ENCODE peak calls at places on chromosomes 2 and 18, in eight cellular contexts. One of them, this sample, is unnamed.

GRCh38 chr2:216636570-216637450 is 3.6 kb downstream of the IGFBP2 start:
- DNase-seq in epithelial cell of proximal tubule: no peak
- DNase-seq in heart left ventricle: no peak
- DNase-seq in endodermal cell: peak
- DNase-seq in uterus: no peak
- DNase-seq in dorsolateral prefrontal cortex: no peak
- DNase-seq in tibial artery: peak
- DNase-seq in hepatocyte: peak
- DNase-seq in this sample: peak

GRCh38 chr18:39561136-39561535 is 1995.5 kb upstream of the CELF4 start:
- DNase-seq in epithelial cell of proximal tubule: no peak
- DNase-seq in uterus: no peak
- DNase-seq in tibial artery: no peak
- DNase-seq in hepatocyte: no peak
- DNase-seq in endodermal cell: no peak
- DNase-seq in heart left ventricle: no peak
- DNase-seq in dorsolateral prefrontal cortex: no peak
- DNase-seq in this sample: no peak

GRCh38 chr2:8361930-8362329 is 319.9 kb upstream of the ID2 start:
- DNase-seq in uterus: no peak
- DNase-seq in dorsolateral prefrontal cortex: no peak
- DNase-seq in epithelial cell of proximal tubule: no peak
- DNase-seq in tibial artery: no peak
- DNase-seq in endodermal cell: no peak
- DNase-seq in heart left ventricle: no peak
- DNase-seq in hepatocyte: no peak
- DNase-seq in this sample: no peak

GRCh38 chr2:219010873-219011272 is 17.7 kb upstream of the CRYBA2 start:
- DNase-seq in uterus: no peak
- DNase-seq in tibial artery: no peak
- DNase-seq in dorsolateral prefrontal cortex: no peak
- DNase-seq in heart left ventricle: no peak
- DNase-seq in hepatocyte: no peak
- DNase-seq in epithelial cell of proximal tubule: no peak
- DNase-seq in endodermal cell: no peak
- DNase-seq in this sample: no peak

GRCh38 chr18:5975111-5975622 is 79.8 kb upstream of the TMEM200C start:
- DNase-seq in dorsolateral prefrontal cortex: no peak
- DNase-seq in heart left ventricle: no peak
- DNase-seq in tibial artery: no peak
- DNase-seq in epithelial cell of proximal tubule: peak
- DNase-seq in uterus: no peak
- DNase-seq in endodermal cell: peak
- DNase-seq in hepatocyte: no peak
- DNase-seq in this sample: no peak

GRCh38 chr2:27873091-27873490 is 17.1 kb downstream of the RBKS start:
- DNase-seq in hepatocyte: no peak
- DNase-seq in epithelial cell of proximal tubule: no peak
- DNase-seq in uterus: no peak
- DNase-seq in endodermal cell: no peak
- DNase-seq in dorsolateral prefrontal cortex: no peak
- DNase-seq in tibial artery: no peak
- DNase-seq in heart left ventricle: no peak
- DNase-seq in this sample: no peak

GRCh38 chr2:176427549-176427948 is 158.3 kb downstream of the MTX2 start:
- DNase-seq in dorsolateral prefrontal cortex: no peak
- DNase-seq in endodermal cell: no peak
- DNase-seq in heart left ventricle: no peak
- DNase-seq in uterus: no peak
- DNase-seq in hepatocyte: no peak
- DNase-seq in tibial artery: no peak
- DNase-seq in epithelial cell of proximal tubule: no peak
- DNase-seq in this sample: no peak

GRCh38 chr18:33664528-33664927 is 86.5 kb downstream of the ASXL3 start:
- DNase-seq in hepatocyte: no peak
- DNase-seq in heart left ventricle: no peak
- DNase-seq in endodermal cell: no peak
- DNase-seq in tibial artery: no peak
- DNase-seq in epithelial cell of proximal tubule: no peak
- DNase-seq in uterus: no peak
- DNase-seq in dorsolateral prefrontal cortex: no peak
- DNase-seq in this sample: no peak

GRCh38 chr18:42882146-42882545 is 233.3 kb downstream of the RIT2 start:
- DNase-seq in epithelial cell of proximal tubule: no peak
- DNase-seq in tibial artery: no peak
- DNase-seq in uterus: no peak
- DNase-seq in hepatocyte: no peak
- DNase-seq in endodermal cell: no peak
- DNase-seq in heart left ventricle: no peak
- DNase-seq in dorsolateral prefrontal cortex: no peak
- DNase-seq in this sample: no peak

GRCh38 chr2:229901819-229902218 is 20.0 kb downstream of the TRIP12 start:
- DNase-seq in uterus: no peak
- DNase-seq in epithelial cell of proximal tubule: peak
- DNase-seq in dorsolateral prefrontal cortex: no peak
- DNase-seq in hepatocyte: no peak
- DNase-seq in tibial artery: no peak
- DNase-seq in endodermal cell: no peak
- DNase-seq in heart left ventricle: no peak
- DNase-seq in this sample: peak

GRCh38 chr2:150350500-150350899 is 137.0 kb downstream of the RND3 start:
- DNase-seq in uterus: no peak
- DNase-seq in epithelial cell of proximal tubule: no peak
- DNase-seq in heart left ventricle: no peak
- DNase-seq in dorsolateral prefrontal cortex: no peak
- DNase-seq in hepatocyte: no peak
- DNase-seq in endodermal cell: no peak
- DNase-seq in tibial artery: no peak
- DNase-seq in this sample: no peak

GRCh38 chr18:76983613-76984051 is 149.0 kb downstream of the MBP start:
- DNase-seq in tibial artery: no peak
- DNase-seq in uterus: no peak
- DNase-seq in heart left ventricle: no peak
- DNase-seq in epithelial cell of proximal tubule: no peak
- DNase-seq in dorsolateral prefrontal cortex: no peak
- DNase-seq in hepatocyte: no peak
- DNase-seq in endodermal cell: no peak
- DNase-seq in this sample: no peak

GRCh38 chr2:201403904-201404303 is 46.8 kb upstream of the FLACC1 start:
- DNase-seq in epithelial cell of proximal tubule: no peak
- DNase-seq in tibial artery: no peak
- DNase-seq in endodermal cell: no peak
- DNase-seq in hepatocyte: no peak
- DNase-seq in dorsolateral prefrontal cortex: no peak
- DNase-seq in heart left ventricle: no peak
- DNase-seq in uterus: no peak
- DNase-seq in this sample: no peak

GRCh38 chr18:56001576-56001975 is 413.6 kb upstream of the TCF4 start:
- DNase-seq in uterus: no peak
- DNase-seq in tibial artery: no peak
- DNase-seq in hepatocyte: no peak
- DNase-seq in heart left ventricle: no peak
- DNase-seq in endodermal cell: no peak
- DNase-seq in dorsolateral prefrontal cortex: no peak
- DNase-seq in epithelial cell of proximal tubule: no peak
- DNase-seq in this sample: peak

GRCh38 chr18:54880706-54881105 is 52.4 kb downstream of the RAB27B start:
- DNase-seq in dorsolateral prefrontal cortex: no peak
- DNase-seq in uterus: no peak
- DNase-seq in epithelial cell of proximal tubule: no peak
- DNase-seq in tibial artery: no peak
- DNase-seq in hepatocyte: peak
- DNase-seq in endodermal cell: peak
- DNase-seq in heart left ventricle: no peak
- DNase-seq in this sample: peak

GRCh38 chr2:135615404-135615803 is 84.1 kb downstream of the R3HDM1 start:
- DNase-seq in dorsolateral prefrontal cortex: no peak
- DNase-seq in uterus: no peak
- DNase-seq in hepatocyte: no peak
- DNase-seq in tibial artery: no peak
- DNase-seq in heart left ventricle: no peak
- DNase-seq in endodermal cell: no peak
- DNase-seq in epithelial cell of proximal tubule: peak
- DNase-seq in this sample: no peak

GRCh38 chr2:39494784-39495251 is 57.7 kb upstream of the MAP4K3 start:
- DNase-seq in dorsolateral prefrontal cortex: peak
- DNase-seq in heart left ventricle: no peak
- DNase-seq in tibial artery: no peak
- DNase-seq in hepatocyte: peak
- DNase-seq in uterus: peak
- DNase-seq in epithelial cell of proximal tubule: peak
- DNase-seq in endodermal cell: peak
- DNase-seq in this sample: peak

GRCh38 chr18:8910186-8910585 is 192.3 kb upstream of the NDUFV2 start:
- DNase-seq in endodermal cell: no peak
- DNase-seq in uterus: no peak
- DNase-seq in tibial artery: no peak
- DNase-seq in epithelial cell of proximal tubule: no peak
- DNase-seq in dorsolateral prefrontal cortex: no peak
- DNase-seq in hepatocyte: no peak
- DNase-seq in heart left ventricle: no peak
- DNase-seq in this sample: no peak
- TF ChIP-seq CTCF in endodermal cell: no peak
- TF ChIP-seq CTCF in uterus: no peak
- TF ChIP-seq CTCF in tibial artery: no peak
- TF ChIP-seq CTCF in epithelial cell of proximal tubule: no peak
- TF ChIP-seq CTCF in dorsolateral prefrontal cortex: no peak
- TF ChIP-seq CTCF in hepatocyte: no peak
- TF ChIP-seq CTCF in heart left ventricle: no peak
- TF ChIP-seq CTCF in this sample: no peak

GRCh38 chr2:70104231-70105111 is 17.2 kb downstream of the PCBP1 start:
- DNase-seq in uterus: peak
- DNase-seq in endodermal cell: peak
- DNase-seq in tibial artery: peak
- DNase-seq in hepatocyte: peak
- DNase-seq in dorsolateral prefrontal cortex: no peak
- DNase-seq in heart left ventricle: peak
- DNase-seq in epithelial cell of proximal tubule: no peak
- DNase-seq in this sample: peak

GRCh38 chr2:70099270-70099669 is 12.0 kb downstream of the PCBP1 start:
- DNase-seq in hepatocyte: no peak
- DNase-seq in dorsolateral prefrontal cortex: no peak
- DNase-seq in endodermal cell: no peak
- DNase-seq in tibial artery: no peak
- DNase-seq in epithelial cell of proximal tubule: no peak
- DNase-seq in uterus: peak
- DNase-seq in heart left ventricle: no peak
- DNase-seq in this sample: no peak

GRCh38 chr2:70098032-70098431 is 10.8 kb downstream of the PCBP1 start:
- DNase-seq in epithelial cell of proximal tubule: no peak
- DNase-seq in tibial artery: no peak
- DNase-seq in heart left ventricle: no peak
- DNase-seq in endodermal cell: no peak
- DNase-seq in uterus: no peak
- DNase-seq in hepatocyte: no peak
- DNase-seq in dorsolateral prefrontal cortex: no peak
- DNase-seq in this sample: no peak

GRCh38 chr2:70101174-70101573 is 13.9 kb downstream of the PCBP1 start:
- DNase-seq in heart left ventricle: no peak
- DNase-seq in uterus: no peak
- DNase-seq in tibial artery: peak
- DNase-seq in dorsolateral prefrontal cortex: no peak
- DNase-seq in endodermal cell: no peak
- DNase-seq in epithelial cell of proximal tubule: no peak
- DNase-seq in hepatocyte: no peak
- DNase-seq in this sample: no peak

GRCh38 chr2:70103531-70104061 is 16.3 kb downstream of the PCBP1 start:
- DNase-seq in endodermal cell: no peak
- DNase-seq in dorsolateral prefrontal cortex: no peak
- DNase-seq in tibial artery: peak
- DNase-seq in uterus: no peak
- DNase-seq in epithelial cell of proximal tubule: no peak
- DNase-seq in heart left ventricle: peak
- DNase-seq in hepatocyte: no peak
- DNase-seq in this sample: no peak
- TF ChIP-seq CTCF in endodermal cell: peak
- TF ChIP-seq CTCF in dorsolateral prefrontal cortex: no peak
- TF ChIP-seq CTCF in tibial artery: no peak
- TF ChIP-seq CTCF in uterus: no peak
- TF ChIP-seq CTCF in epithelial cell of proximal tubule: no peak
- TF ChIP-seq CTCF in heart left ventricle: no peak
- TF ChIP-seq CTCF in hepatocyte: no peak
- TF ChIP-seq CTCF in this sample: peak

GRCh38 chr2:70467831-70468810 is 85.5 kb downstream of the TGFA start:
- DNase-seq in dorsolateral prefrontal cortex: no peak
- DNase-seq in endodermal cell: no peak
- DNase-seq in hepatocyte: no peak
- DNase-seq in heart left ventricle: no peak
- DNase-seq in epithelial cell of proximal tubule: no peak
- DNase-seq in tibial artery: no peak
- DNase-seq in uterus: no peak
- DNase-seq in this sample: no peak

GRCh38 chr2:70471129-70471528 is 82.5 kb downstream of the TGFA start:
- DNase-seq in epithelial cell of proximal tubule: no peak
- DNase-seq in uterus: no peak
- DNase-seq in heart left ventricle: no peak
- DNase-seq in hepatocyte: no peak
- DNase-seq in dorsolateral prefrontal cortex: no peak
- DNase-seq in endodermal cell: no peak
- DNase-seq in tibial artery: no peak
- DNase-seq in this sample: no peak

GRCh38 chr2:70468898-70469297 is 84.7 kb downstream of the TGFA start:
- DNase-seq in hepatocyte: no peak
- DNase-seq in epithelial cell of proximal tubule: no peak
- DNase-seq in dorsolateral prefrontal cortex: no peak
- DNase-seq in uterus: no peak
- DNase-seq in tibial artery: no peak
- DNase-seq in heart left ventricle: no peak
- DNase-seq in endodermal cell: no peak
- DNase-seq in this sample: no peak

GRCh38 chr2:70469961-70470360 is 83.7 kb downstream of the TGFA start:
- DNase-seq in hepatocyte: no peak
- DNase-seq in dorsolateral prefrontal cortex: no peak
- DNase-seq in epithelial cell of proximal tubule: no peak
- DNase-seq in endodermal cell: no peak
- DNase-seq in heart left ventricle: no peak
- DNase-seq in tibial artery: no peak
- DNase-seq in uterus: no peak
- DNase-seq in this sample: no peak

DNA sequence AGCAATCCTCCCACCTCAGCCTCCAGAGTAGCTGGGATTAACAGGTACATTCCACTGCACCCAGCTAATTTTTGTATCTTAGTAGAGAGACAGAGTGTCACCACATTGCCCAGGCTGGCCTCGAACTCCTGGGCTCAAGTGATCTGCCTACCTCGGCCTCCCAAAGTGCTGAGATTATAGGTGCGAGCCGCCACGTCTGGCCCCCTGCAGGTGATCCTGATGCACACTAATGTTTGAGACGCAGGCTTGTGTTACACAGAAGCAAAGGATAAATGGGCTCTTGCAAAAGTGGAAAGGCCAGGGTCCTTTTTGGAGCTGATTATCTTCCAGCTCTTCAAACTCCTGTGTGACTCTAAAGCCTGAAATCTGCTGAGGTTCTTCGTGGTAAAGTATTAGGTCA is 84.2 kb downstream of the TGFA start:
- DNase-seq in uterus: no peak
- DNase-seq in epithelial cell of proximal tubule: no peak
- DNase-seq in tibial artery: no peak
- DNase-seq in hepatocyte: no peak
- DNase-seq in endodermal cell: peak
- DNase-seq in dorsolateral prefrontal cortex: no peak
- DNase-seq in heart left ventricle: no peak
- DNase-seq in this sample: peak
- TF ChIP-seq CTCF in uterus: no peak
- TF ChIP-seq CTCF in epithelial cell of proximal tubule: peak
- TF ChIP-seq CTCF in tibial artery: no peak
- TF ChIP-seq CTCF in hepatocyte: no peak
- TF ChIP-seq CTCF in endodermal cell: peak
- TF ChIP-seq CTCF in dorsolateral prefrontal cortex: no peak
- TF ChIP-seq CTCF in heart left ventricle: no peak
- TF ChIP-seq CTCF in this sample: peak

GRCh38 chr18:8359076-8359475 is 250.2 kb upstream of the RAB12 start:
- DNase-seq in dorsolateral prefrontal cortex: no peak
- DNase-seq in endodermal cell: peak
- DNase-seq in heart left ventricle: no peak
- DNase-seq in uterus: no peak
- DNase-seq in epithelial cell of proximal tubule: no peak
- DNase-seq in tibial artery: no peak
- DNase-seq in hepatocyte: no peak
- DNase-seq in this sample: peak
- TF ChIP-seq CTCF in dorsolateral prefrontal cortex: no peak
- TF ChIP-seq CTCF in endodermal cell: peak
- TF ChIP-seq CTCF in heart left ventricle: no peak
- TF ChIP-seq CTCF in uterus: no peak
- TF ChIP-seq CTCF in epithelial cell of proximal tubule: no peak
- TF ChIP-seq CTCF in tibial artery: no peak
- TF ChIP-seq CTCF in hepatocyte: no peak
- TF ChIP-seq CTCF in this sample: no peak

This sample was measured in GM23338.